ENCODE peak calls at places on chromosomes 7 and 10, in five cellular contexts. E is neural progenitor cell, N is keratinocyte, H is GM23248, M is astrocyte. W is an unnamed sample.

GRCh38 chr7:25860882-25861228 is 291.1 kb upstream of the NFE2L3 start:
- DNase-seq in N (no peak), E (no peak), H (no peak), M (no peak), W (no peak)

GRCh38 chr10:84008878-84009277 is 130.4 kb upstream of the GHITM start:
- DNase-seq in M (no peak), E (peak), H (peak), N (no peak), W (no peak)

GRCh38 chr7:142603870-142604448 is 145.3 kb upstream of the PRSS1 start:
- DNase-seq in H (peak), E (peak), N (no peak), M (peak), W (peak)

GRCh38 chr10:86366033-86366901 is at the start of gene GRID1:
- DNase-seq in E (peak), M (no peak), N (no peak), H (peak), W (no peak)

GRCh38 chr7:137360087-137360679 is 16.6 kb upstream of the PTN start:
- DNase-seq in N (no peak), M (peak), H (no peak), E (peak), W (no peak)

GRCh38 chr7:147300293-147300692 is 1183.7 kb downstream of the CNTNAP2 start:
- DNase-seq in E (no peak), N (no peak), M (no peak), H (no peak), W (no peak)

GRCh38 chr7:101122933-101123702 is 3.8 kb upstream of the SERPINE1 start:
- DNase-seq in N (no peak), E (no peak), H (no peak), M (no peak), W (no peak)

GRCh38 chr7:135189961-135190360 is 19.5 kb upstream of the CYREN start:
- DNase-seq in M (no peak), N (no peak), E (no peak), H (peak), W (no peak)

GRCh38 chr10:119215371-119215770 is 8.0 kb downstream of the GRK5 start:
- DNase-seq in H (no peak), E (no peak), N (no peak), M (no peak), W (no peak)

GRCh38 chr7:47816647-47817046 is 131.6 kb downstream of the PKD1L1 start:
- DNase-seq in M (peak), E (no peak), H (peak), N (no peak), W (peak)

GRCh38 chr10:76779821-76780281 is 857.8 kb downstream of the KCNMA1 start:
- DNase-seq in N (no peak), H (peak), E (peak), M (no peak), W (no peak)

DNA sequence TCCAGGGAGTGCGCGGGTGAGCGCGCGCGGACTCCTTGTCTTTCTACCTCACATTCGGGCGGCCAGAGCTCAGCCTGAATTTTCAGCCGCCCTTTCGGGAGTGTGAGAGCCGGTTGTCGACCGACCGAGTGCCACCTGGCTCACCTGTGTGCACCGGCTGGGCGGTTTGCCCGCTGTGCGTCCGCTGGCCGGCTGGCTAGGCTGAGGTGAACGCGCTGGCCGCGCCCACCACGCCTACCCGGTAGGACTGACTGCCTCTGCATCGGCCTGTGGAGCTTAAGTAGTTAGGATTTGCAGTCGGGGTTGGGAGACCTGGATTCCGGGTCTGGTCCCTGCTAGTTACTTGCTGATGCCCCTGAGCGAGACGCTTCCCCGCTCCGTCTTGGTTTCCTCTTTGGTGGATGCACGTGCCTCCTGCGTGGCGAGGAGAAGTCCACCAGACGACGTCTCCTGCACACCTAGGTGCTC is 553 bp downstream of the TSPAN15 start:
- DNase-seq in H (no peak), N (no peak), E (peak), M (no peak), W (peak)
- TF ChIP-seq EZH2 in H (no peak), N (no peak), E (no peak), M (no peak), W (no peak)

GRCh38 chr7:35261476-35262285 is 7.8 kb upstream of the TBX20 start:
- DNase-seq in N (no peak), H (no peak), E (peak), M (no peak), W (no peak)
- TF ChIP-seq EZH2 in N (peak), H (no peak), E (peak), M (peak), W (peak)

GRCh38 chr7:111438369-111439289 is 123.7 kb downstream of the IMMP2L start:
- DNase-seq in N (no peak), M (peak), H (peak), E (peak), W (peak)
- TF ChIP-seq EZH2 in N (no peak), M (no peak), H (no peak), E (no peak), W (no peak)

GRCh38 chr7:149771696-149772235 is 1.6 kb downstream of the ZNF467 start:
- DNase-seq in N (peak), H (peak), M (peak), E (peak), W (peak)

GRCh38 chr7:149773446-149774236 is at the start of gene ZNF467:
- DNase-seq in M (no peak), H (peak), E (peak), N (no peak), W (no peak)

GRCh38 chr7:149774237-149775175 is 1.1 kb upstream of the ZNF467 start:
- DNase-seq in M (no peak), H (peak), N (no peak), E (peak), W (no peak)

GRCh38 chr7:149772236-149772820 is 1.1 kb downstream of the ZNF467 start:
- DNase-seq in E (peak), M (no peak), H (peak), N (no peak), W (no peak)

GRCh38 chr7:149772821-149773425 is 465 bp downstream of the ZNF467 start:
- DNase-seq in M (no peak), H (peak), E (peak), N (no peak), W (no peak)
- TF ChIP-seq EZH2 in M (peak), H (peak), E (peak), N (no peak), W (no peak)

DNA sequence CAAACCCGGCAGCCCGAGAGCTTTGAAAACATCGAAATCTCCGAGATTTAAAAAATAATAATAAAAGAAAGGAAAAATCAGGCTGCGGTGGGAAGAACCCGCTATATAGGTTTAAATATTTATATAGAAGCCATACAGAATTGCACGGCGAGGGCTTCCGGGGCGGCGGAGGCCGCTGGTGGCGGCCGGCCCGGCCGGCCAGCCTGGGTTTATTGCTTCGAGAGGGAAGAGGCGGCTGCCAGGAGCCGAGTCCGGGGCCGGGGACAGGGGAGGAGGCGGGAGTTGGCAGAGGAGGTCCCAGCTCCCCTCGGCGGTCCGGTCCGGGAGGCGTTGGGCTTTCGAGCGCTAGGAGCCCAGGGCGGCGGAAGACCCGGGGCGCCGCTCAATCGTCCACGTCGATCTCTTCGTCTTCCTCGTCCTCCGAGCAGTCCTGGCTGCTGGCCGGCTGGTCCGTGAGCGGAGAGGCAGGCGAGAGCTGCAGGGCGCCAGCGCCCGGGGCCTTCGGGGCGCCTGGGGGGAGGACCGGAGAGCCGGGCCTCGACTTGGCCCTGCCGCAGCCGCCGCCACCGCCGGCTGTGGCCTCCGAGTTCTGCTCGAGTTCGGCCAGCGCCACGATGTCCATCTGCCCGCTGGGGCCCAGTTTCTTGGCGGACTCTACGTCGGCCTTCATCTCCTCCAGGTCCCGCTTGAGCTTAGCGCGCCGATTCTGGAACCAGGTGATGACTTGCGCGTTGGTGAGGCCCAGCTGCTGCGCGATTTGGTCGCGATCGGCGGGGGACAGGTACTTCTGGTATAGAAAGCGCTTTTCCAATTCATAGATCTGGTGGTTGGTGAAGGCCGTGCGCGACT is 2.2 kb downstream of the LBX1 start:
- DNase-seq in M (no peak), N (no peak), E (peak), H (peak), W (no peak)
- TF ChIP-seq EZH2 in M (peak), N (peak), E (peak), H (peak), W (no peak)

GRCh38 chr10:21498977-21499376 is 26.5 kb downstream of the SKIDA1 start:
- DNase-seq in H (no peak), N (no peak), E (peak), M (no peak), W (no peak)

GRCh38 chr10:21495686-21496284 is 29.7 kb downstream of the SKIDA1 start:
- DNase-seq in H (peak), M (no peak), N (no peak), E (peak), W (peak)

GRCh38 chr10:21498416-21498815 is 27.1 kb downstream of the SKIDA1 start:
- DNase-seq in N (no peak), H (no peak), M (no peak), E (no peak), W (no peak)

GRCh38 chr10:21496285-21497176 is 29.0 kb downstream of the SKIDA1 start:
- DNase-seq in N (no peak), H (peak), M (no peak), E (peak), W (peak)

DNA sequence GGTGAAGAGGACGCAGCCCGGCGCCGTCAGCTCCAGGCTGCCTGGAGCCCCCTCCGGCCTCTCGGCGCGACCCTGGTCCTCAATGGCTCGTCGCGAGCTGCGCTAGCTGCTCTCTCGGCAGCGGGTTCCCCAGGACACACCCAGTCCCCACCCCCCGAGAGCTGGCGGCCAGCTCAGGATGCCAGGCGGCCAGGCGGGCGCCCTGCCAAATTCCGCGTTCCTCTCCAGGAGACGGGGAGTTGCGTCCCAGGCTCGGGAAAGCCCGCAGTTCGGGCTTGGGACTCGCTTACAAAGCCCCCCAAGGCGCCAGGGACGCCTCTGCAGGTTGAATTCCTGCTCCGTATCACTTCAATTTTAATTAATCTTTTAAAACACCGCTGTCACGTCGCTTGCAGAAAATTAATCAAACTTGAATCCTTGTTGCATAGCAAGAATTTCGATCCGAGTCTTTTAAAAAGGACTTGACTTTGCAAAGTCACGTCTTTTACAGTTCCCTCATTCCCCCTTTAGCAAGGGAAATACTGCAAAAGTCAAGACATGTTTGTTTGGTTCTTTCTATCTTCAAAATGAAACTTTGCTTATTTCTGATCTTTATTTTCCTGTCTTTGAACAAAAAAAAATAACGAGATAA is 28.2 kb downstream of the SKIDA1 start:
- DNase-seq in M (peak), H (peak), E (peak), N (no peak), W (peak)
- TF ChIP-seq EZH2 in M (no peak), H (peak), E (no peak), N (no peak), W (no peak)

GRCh38 chr10:5666324-5667220 is at the start of gene ASB13:
- DNase-seq in H (peak), M (no peak), N (no peak), E (peak), W (peak)
- TF ChIP-seq EZH2 in H (no peak), M (no peak), N (no peak), E (no peak), W (no peak)

GRCh38 chr10:100829103-100829870 is 83.5 kb upstream of the SLF2 start:
- DNase-seq in M (no peak), H (peak), N (no peak), E (peak), W (no peak)
- TF ChIP-seq EZH2 in M (peak), H (peak), N (peak), E (peak), W (peak)

GRCh38 chr10:68559872-68560200 is 301 bp upstream of the TET1 start:
- DNase-seq in H (peak), N (no peak), M (no peak), E (no peak), W (no peak)

GRCh38 chr10:68561804-68562649 is 1.9 kb downstream of the TET1 start:
- DNase-seq in H (peak), N (no peak), M (no peak), E (peak), W (no peak)

GRCh38 chr10:68562666-68563522 is 2.8 kb downstream of the TET1 start:
- DNase-seq in H (peak), M (peak), N (no peak), E (peak), W (no peak)

GRCh38 chr10:68560201-68560915 is at the start of gene TET1:
- DNase-seq in M (peak), H (peak), E (peak), N (no peak), W (peak)

GRCh38 chr10:68560916-68561691 is 967 bp downstream of the TET1 start:
- DNase-seq in N (no peak), M (no peak), H (peak), E (peak), W (no peak)
- TF ChIP-seq EZH2 in N (peak), M (no peak), H (no peak), E (no peak), W (peak)

W was measured in mammary epithelial cell.